ENCODE peak calls at places on chromosomes 16 and 17, in four cellular contexts. One of them, this sample, is unnamed.

GRCh38 chr17:5892897-5893656 is 177.1 kb upstream of the WSCD1 start:
- DNase-seq in K562: no peak
- DNase-seq in GM12878: no peak
- DNase-seq in HepG2: no peak
- DNase-seq in this sample: no peak

GRCh38 chr17:30838187-30838807 is 6.5 kb downstream of the ATAD5 start:
- DNase-seq in GM12878: no peak
- DNase-seq in K562: no peak
- DNase-seq in HepG2: no peak
- DNase-seq in this sample: no peak

GRCh38 chr17:45353047-45353446 is 36.2 kb upstream of the MAP3K14 start:
- DNase-seq in K562: no peak
- DNase-seq in HepG2: no peak
- DNase-seq in GM12878: peak
- DNase-seq in this sample: peak

GRCh38 chr17:32523017-32523680 is 36.4 kb downstream of the CDK5R1 start:
- DNase-seq in HepG2: no peak
- DNase-seq in K562: no peak
- DNase-seq in GM12878: peak
- DNase-seq in this sample: no peak

GRCh38 chr16:88569614-88569984 is 604 bp upstream of the ZC3H18 start:
- DNase-seq in GM12878: no peak
- DNase-seq in HepG2: peak
- DNase-seq in K562: peak
- DNase-seq in this sample: no peak

GRCh38 chr16:228151-228855 is 946 bp downstream of the LUC7L start:
- DNase-seq in K562: peak
- DNase-seq in HepG2: peak
- DNase-seq in GM12878: no peak
- DNase-seq in this sample: no peak

GRCh38 chr17:55420067-55420775 is 1.4 kb downstream of the MMD start:
- DNase-seq in GM12878: no peak
- DNase-seq in K562: no peak
- DNase-seq in HepG2: no peak
- DNase-seq in this sample: no peak

GRCh38 chr16:9260665-9261064 is 169.2 kb downstream of the HAPSTR1 start:
- DNase-seq in HepG2: peak
- DNase-seq in GM12878: no peak
- DNase-seq in K562: no peak
- DNase-seq in this sample: no peak

GRCh38 chr17:72175787-72176515 is 55.1 kb downstream of the SOX9 start:
- DNase-seq in K562: no peak
- DNase-seq in HepG2: no peak
- DNase-seq in GM12878: no peak
- DNase-seq in this sample: no peak

GRCh38 chr16:76059186-76059585 is 218.0 kb upstream of the CNTNAP4 start:
- DNase-seq in GM12878: no peak
- DNase-seq in K562: no peak
- DNase-seq in HepG2: no peak
- DNase-seq in this sample: no peak
- TF ChIP-seq BHLHE40 in GM12878: no peak
- TF ChIP-seq BHLHE40 in K562: no peak
- TF ChIP-seq BHLHE40 in HepG2: no peak
- TF ChIP-seq BHLHE40 in this sample: no peak

DNA sequence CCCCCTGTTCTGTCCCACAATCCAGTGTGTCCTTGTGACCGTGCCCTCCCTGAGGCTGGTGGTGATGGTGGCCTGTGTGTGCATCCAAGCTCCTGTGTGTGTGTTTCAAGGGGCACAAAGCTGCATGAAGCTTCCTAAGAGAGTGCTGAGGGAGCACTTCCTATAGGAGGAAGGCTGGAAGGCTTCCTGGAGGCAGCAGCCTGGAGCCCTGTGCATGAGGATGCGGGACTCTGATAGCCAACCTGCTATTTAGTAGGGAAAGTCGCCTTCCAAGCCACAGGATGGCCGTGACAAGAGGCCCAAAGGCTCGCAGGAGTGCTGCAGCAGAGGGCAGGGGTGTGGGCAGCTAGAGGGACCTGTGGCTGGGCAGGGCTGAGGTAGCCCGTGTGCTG is 8.3 kb downstream of the MYO15B start:
- DNase-seq in K562: no peak
- DNase-seq in GM12878: no peak
- DNase-seq in HepG2: no peak
- DNase-seq in this sample: no peak
- TF ChIP-seq SP1 in K562: no peak
- TF ChIP-seq SP1 in GM12878: no peak
- TF ChIP-seq SP1 in HepG2: no peak
- TF ChIP-seq SP1 in this sample: no peak

GRCh38 chr16:50281391-50282009 is 15.1 kb downstream of the ADCY7 start:
- DNase-seq in K562: no peak
- DNase-seq in GM12878: no peak
- DNase-seq in HepG2: no peak
- DNase-seq in this sample: no peak
- TF ChIP-seq FOXK2 in K562: no peak
- TF ChIP-seq FOXK2 in GM12878: no peak
- TF ChIP-seq FOXK2 in HepG2: no peak
- TF ChIP-seq FOXK2 in this sample: no peak

DNA sequence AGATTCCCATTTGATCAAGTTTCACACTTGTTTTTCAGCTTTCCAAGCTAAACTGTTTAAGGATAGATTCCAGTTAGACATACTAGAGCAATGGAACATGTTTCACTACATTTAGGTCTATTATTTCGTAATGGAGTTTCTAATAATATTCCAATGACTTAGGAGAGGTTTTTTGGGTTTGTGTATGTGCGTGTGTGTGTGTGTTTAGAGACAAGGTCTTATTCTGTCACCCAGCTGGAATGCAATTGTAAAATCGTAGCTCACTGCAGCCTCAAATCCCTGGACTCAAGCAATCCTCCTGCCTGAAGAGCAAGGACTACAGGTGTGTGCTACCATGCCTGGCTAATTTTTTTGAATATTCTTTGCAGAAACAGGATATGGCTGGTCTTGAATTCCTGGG is 426.3 kb downstream of the ZFHX3 start:
- DNase-seq in GM12878: no peak
- DNase-seq in K562: no peak
- DNase-seq in HepG2: no peak
- DNase-seq in this sample: no peak
- TF ChIP-seq BHLHE40 in GM12878: no peak
- TF ChIP-seq BHLHE40 in K562: no peak
- TF ChIP-seq BHLHE40 in HepG2: no peak
- TF ChIP-seq BHLHE40 in this sample: no peak

DNA sequence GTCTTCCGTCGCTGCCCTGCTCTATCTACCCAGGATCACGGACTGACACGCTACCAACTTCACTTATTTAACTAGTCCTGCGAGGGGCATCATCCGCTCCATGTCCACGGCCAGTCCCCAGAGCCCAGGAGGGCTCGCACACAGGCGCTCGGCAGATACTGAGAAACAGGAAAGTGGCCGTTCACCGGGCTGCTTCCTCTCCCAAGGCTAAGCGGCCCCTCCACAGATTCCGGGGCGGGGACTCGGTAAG is 388 bp downstream of the OXLD1 start:
- DNase-seq in K562: no peak
- DNase-seq in HepG2: peak
- DNase-seq in GM12878: no peak
- DNase-seq in this sample: no peak
- TF ChIP-seq SP1 in K562: no peak
- TF ChIP-seq SP1 in HepG2: no peak
- TF ChIP-seq SP1 in GM12878: no peak
- TF ChIP-seq SP1 in this sample: no peak

GRCh38 chr17:38893612-38894011 is 23.8 kb downstream of the LASP1 start:
- DNase-seq in GM12878: no peak
- DNase-seq in K562: no peak
- DNase-seq in HepG2: no peak
- DNase-seq in this sample: no peak
- TF ChIP-seq FOXK2 in GM12878: no peak
- TF ChIP-seq FOXK2 in K562: no peak
- TF ChIP-seq FOXK2 in HepG2: no peak
- TF ChIP-seq FOXK2 in this sample: no peak

GRCh38 chr17:58831780-58832179 is 76.1 kb downstream of the PPM1E start:
- DNase-seq in GM12878: no peak
- DNase-seq in K562: no peak
- DNase-seq in HepG2: no peak
- DNase-seq in this sample: no peak

GRCh38 chr17:58829172-58829637 is 73.6 kb downstream of the PPM1E start:
- DNase-seq in HepG2: peak
- DNase-seq in K562: no peak
- DNase-seq in GM12878: no peak
- DNase-seq in this sample: no peak

GRCh38 chr17:58837699-58838098 is 82.0 kb downstream of the PPM1E start:
- DNase-seq in GM12878: no peak
- DNase-seq in HepG2: no peak
- DNase-seq in K562: no peak
- DNase-seq in this sample: no peak

DNA sequence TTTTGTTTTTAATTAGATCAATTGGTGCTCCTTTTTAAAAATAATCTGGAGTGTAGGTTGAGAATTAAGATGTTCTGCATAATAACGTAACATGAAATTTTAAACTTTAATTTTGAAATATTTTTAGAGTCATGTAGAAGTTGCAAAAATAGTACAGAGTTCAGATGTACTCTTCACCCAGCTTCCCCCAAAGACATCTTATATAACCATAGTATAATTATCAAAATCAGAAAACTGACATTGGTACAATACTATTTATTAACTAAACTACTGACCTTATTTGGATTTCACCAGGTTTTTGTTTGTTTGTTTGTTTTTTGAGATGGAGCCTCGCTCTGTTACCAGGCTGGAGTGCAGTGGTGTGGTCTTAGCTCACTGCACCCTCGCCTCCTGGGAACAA is 76.9 kb downstream of the PPM1E start:
- DNase-seq in HepG2: no peak
- DNase-seq in K562: no peak
- DNase-seq in GM12878: no peak
- DNase-seq in this sample: no peak
- TF ChIP-seq BHLHE40 in HepG2: no peak
- TF ChIP-seq BHLHE40 in K562: no peak
- TF ChIP-seq BHLHE40 in GM12878: no peak
- TF ChIP-seq BHLHE40 in this sample: no peak

GRCh38 chr17:2214887-2215615 is 88.5 kb downstream of the SMG6 start:
- DNase-seq in HepG2: no peak
- DNase-seq in GM12878: no peak
- DNase-seq in K562: no peak
- DNase-seq in this sample: no peak

GRCh38 chr17:2214047-2214717 is 89.4 kb downstream of the SMG6 start:
- DNase-seq in HepG2: no peak
- DNase-seq in GM12878: no peak
- DNase-seq in K562: peak
- DNase-seq in this sample: peak

GRCh38 chr17:2218426-2218825 is 85.2 kb downstream of the SMG6 start:
- DNase-seq in K562: no peak
- DNase-seq in HepG2: no peak
- DNase-seq in GM12878: no peak
- DNase-seq in this sample: no peak

GRCh38 chr17:2213291-2213960 is 90.2 kb downstream of the SMG6 start:
- DNase-seq in K562: no peak
- DNase-seq in HepG2: no peak
- DNase-seq in GM12878: no peak
- DNase-seq in this sample: no peak

GRCh38 chr17:2215616-2216364 is 87.8 kb downstream of the SMG6 start:
- DNase-seq in HepG2: no peak
- DNase-seq in GM12878: no peak
- DNase-seq in K562: no peak
- DNase-seq in this sample: peak
- TF ChIP-seq SP1 in HepG2: no peak
- TF ChIP-seq SP1 in GM12878: no peak
- TF ChIP-seq SP1 in K562: no peak
- TF ChIP-seq SP1 in this sample: no peak

This sample was measured in HEK293T.